ENCODE peak calls at places on chromosome 17, in nine cellular contexts. Q, E, H, L, Y, M, D, A and N are unnamed samples.

GRCh38 chr17:64245218-64246145 is 17.6 kb downstream of the TEX2 start:
- DNase-seq in Q (no peak), A (no peak), L (no peak), D (no peak), E (no peak), H (no peak), M (no peak), Y (no peak), N (no peak)

GRCh38 chr17:10088444-10088843 is 110.0 kb downstream of the GAS7 start:
- DNase-seq in L (no peak), H (no peak), A (no peak), M (no peak), Q (no peak), E (no peak), D (no peak), Y (no peak), N (no peak)

GRCh38 chr17:65656390-65657250 is 95.2 kb upstream of the AXIN2 start:
- DNase-seq in H (no peak), A (no peak), D (no peak), Q (no peak), M (peak), Y (no peak), L (no peak), E (no peak), N (no peak)

GRCh38 chr17:6105608-6106007 is 35.4 kb downstream of the WSCD1 start:
- DNase-seq in A (no peak), H (no peak), D (no peak), M (no peak), Y (peak), Q (no peak), L (no peak), E (no peak), N (no peak)

GRCh38 chr17:3808701-3809100 is 7.7 kb upstream of the ITGAE start:
- DNase-seq in M (no peak), Q (no peak), D (no peak), Y (no peak), L (no peak), E (no peak), H (no peak), A (no peak), N (no peak)

GRCh38 chr17:29115906-29116651 is 64.1 kb downstream of the MYO18A start:
- DNase-seq in H (peak), Y (no peak), M (peak), D (peak), A (no peak), E (no peak), L (no peak), Q (peak), N (no peak)

GRCh38 chr17:37885136-37885535 is 39.1 kb upstream of the TBC1D3K start:
- DNase-seq in A (no peak), E (no peak), Q (no peak), H (no peak), D (no peak), Y (no peak), M (peak), L (no peak), N (no peak)

GRCh38 chr17:74354123-74354522 is 7.5 kb downstream of the BTBD17 start:
- DNase-seq in M (peak), Q (peak), A (no peak), H (peak), L (no peak), D (peak), E (no peak), Y (peak), N (peak)

GRCh38 chr17:8019161-8019560 is 16.7 kb downstream of the GUCY2D start:
- DNase-seq in Q (no peak), Y (peak), L (no peak), E (no peak), A (no peak), H (no peak), D (no peak), M (no peak), N (no peak)

GRCh38 chr17:34755371-34755770 is 176.0 kb downstream of the TMEM132E start:
- DNase-seq in A (no peak), D (no peak), H (no peak), M (no peak), Q (no peak), E (no peak), L (no peak), Y (no peak), N (no peak)

GRCh38 chr17:81429353-81429774 is 34.1 kb downstream of the BAHCC1 start:
- DNase-seq in L (peak), Q (peak), Y (peak), H (no peak), A (peak), E (peak), M (no peak), D (peak), N (peak)

DNA sequence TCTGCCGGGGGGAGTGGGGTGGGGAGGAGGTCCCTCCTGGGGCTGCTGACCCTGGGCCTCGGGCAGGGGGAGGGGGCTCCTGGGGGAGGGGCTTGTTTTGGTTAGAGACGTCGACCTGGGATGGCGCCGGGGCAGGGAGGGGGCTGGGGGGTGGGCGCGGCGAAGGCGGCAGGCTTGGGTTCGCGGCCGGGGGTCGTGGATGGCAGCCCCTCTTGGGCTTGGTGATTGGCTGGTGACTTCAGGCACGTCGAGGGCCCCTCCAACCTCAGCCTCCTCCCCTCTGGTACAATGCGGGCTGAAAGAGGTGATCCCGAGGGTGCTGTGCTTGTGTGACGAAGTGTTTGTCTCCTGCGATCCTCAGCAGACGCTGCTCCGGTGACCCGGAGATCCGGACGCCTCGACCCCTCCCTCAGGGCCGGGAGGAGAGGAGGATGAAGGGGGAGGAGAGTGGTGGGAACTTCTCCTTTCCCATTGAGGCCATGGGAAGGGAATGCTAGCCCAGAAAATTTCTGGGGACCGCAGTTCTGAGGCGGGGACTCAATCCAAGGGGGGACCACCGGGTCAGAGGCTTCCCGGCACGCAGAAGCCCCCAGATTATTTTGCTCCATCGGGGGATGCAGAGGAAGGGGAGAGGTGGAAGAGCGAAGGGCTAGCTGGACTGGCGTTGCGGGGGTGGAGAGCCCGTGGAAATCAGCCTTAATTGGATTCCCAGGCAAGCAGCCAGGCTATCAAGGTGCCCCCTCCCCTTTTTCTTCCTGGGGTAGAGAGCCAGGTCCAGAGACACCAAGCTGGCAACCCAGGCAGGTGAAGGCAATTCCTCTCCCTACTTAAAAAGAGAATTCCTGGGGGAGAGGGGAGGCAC is 44.0 kb downstream of the RAI1 start:
- DNase-seq in L (no peak), A (peak), D (no peak), E (no peak), M (no peak), H (no peak), Q (no peak), Y (no peak), N (peak)
- H3K27ac ChIP-seq in L (peak), A (no peak), D (peak), E (no peak), M (no peak), H (no peak), Q (no peak), Y (peak), N (no peak)

GRCh38 chr17:78185981-78186688 is 717 bp downstream of the TK1 start:
- DNase-seq in E (no peak), Y (no peak), H (no peak), M (no peak), A (peak), Q (no peak), L (no peak), D (no peak), N (peak)
- H3K27ac ChIP-seq in E (no peak), Y (no peak), H (no peak), M (peak), A (no peak), Q (no peak), L (peak), D (peak), N (peak)

DNA sequence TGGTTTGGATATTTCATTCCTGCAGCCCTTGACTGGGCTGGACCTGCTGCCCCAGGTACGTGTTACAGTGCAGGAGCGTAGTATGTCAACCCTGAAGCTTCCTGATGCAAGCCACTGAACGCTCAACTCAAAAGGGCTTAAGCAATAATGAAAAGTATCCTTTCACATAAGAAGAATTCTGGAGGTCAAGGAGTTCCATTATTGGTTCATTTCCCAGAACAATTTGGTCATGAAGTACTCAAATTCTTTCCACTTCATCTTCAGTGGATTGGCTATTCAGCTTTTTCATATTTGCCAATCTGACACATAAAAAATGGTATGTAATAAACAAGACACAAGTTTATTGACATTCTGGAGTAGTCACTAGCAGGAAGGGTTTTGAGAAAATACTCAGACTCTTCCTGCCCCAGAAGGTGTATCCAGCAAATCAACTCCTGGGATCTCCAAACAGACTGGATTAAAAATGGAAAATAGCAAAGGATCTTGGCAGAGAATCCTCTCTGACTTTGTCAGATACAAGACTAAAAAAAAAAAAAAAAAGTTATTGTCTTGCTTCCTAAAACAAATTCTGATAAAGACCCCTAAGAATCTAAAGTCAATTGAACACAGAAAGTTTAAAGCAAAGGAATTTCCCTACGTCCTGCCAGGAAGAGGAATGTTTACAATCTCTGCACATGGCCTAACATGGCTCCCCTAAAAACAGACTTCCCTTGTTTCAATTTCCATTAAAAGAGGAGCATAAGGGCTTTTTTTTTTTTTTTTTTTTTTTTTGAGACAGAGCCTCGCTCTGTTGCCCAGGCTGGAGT is 37.5 kb upstream of the WSB1 start:
- DNase-seq in E (no peak), D (no peak), H (no peak), Y (no peak), M (peak), Q (no peak), A (no peak), L (no peak), N (no peak)
- H3K27ac ChIP-seq in E (peak), D (peak), H (no peak), Y (peak), M (no peak), Q (peak), A (no peak), L (peak), N (peak)

GRCh38 chr17:510223-510917 is 157.8 kb upstream of the RPH3AL start:
- DNase-seq in E (no peak), Q (no peak), H (no peak), A (no peak), Y (peak), M (no peak), L (no peak), D (no peak), N (no peak)

GRCh38 chr17:511001-511690 is 158.5 kb upstream of the RPH3AL start:
- DNase-seq in E (no peak), M (no peak), Y (peak), L (no peak), D (no peak), H (no peak), A (no peak), Q (no peak), N (no peak)

GRCh38 chr17:512926-513325 is 160.3 kb upstream of the RPH3AL start:
- DNase-seq in Q (peak), Y (peak), L (no peak), E (no peak), M (no peak), A (no peak), D (peak), H (no peak), N (no peak)

GRCh38 chr17:512311-512710 is 159.7 kb upstream of the RPH3AL start:
- DNase-seq in D (no peak), Y (peak), E (no peak), L (no peak), Q (no peak), H (no peak), M (no peak), A (no peak), N (no peak)

GRCh38 chr17:511833-512251 is 159.2 kb upstream of the RPH3AL start:
- DNase-seq in Y (peak), A (no peak), Q (no peak), L (no peak), E (no peak), H (no peak), D (no peak), M (no peak), N (no peak)
- H3K27ac ChIP-seq in Y (no peak), A (no peak), Q (no peak), L (peak), E (no peak), H (no peak), D (no peak), M (no peak), N (no peak)

DNA sequence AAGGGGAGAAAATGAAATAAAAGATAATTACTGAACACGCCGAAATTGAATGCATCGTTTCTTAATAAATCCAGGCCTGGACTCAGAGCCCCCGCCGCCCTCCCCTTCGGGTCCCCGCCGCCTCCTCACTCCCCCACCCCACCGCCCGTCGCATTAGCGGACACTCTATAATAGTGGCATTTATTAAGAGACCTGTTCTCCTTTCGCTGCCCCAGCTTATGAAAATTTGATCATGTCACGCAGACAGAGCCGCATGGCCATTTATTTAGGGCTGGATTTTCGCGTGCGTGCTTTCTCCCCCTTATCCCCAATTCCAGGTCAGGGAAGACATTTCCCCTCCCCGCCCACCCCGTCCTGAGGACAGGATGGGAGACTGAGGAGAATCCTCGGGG is 6.3 kb upstream of the HOXB2 start:
- DNase-seq in H (no peak), D (no peak), Y (no peak), E (no peak), Q (no peak), A (no peak), L (no peak), M (no peak), N (no peak)
- H3K27ac ChIP-seq in H (no peak), D (no peak), Y (peak), E (no peak), Q (no peak), A (no peak), L (no peak), M (no peak), N (no peak)

GRCh38 chr17:30236807-30237206 is 1.3 kb upstream of the SLC6A4 start:
- DNase-seq in Q (peak), D (peak), Y (peak), M (peak), H (no peak), A (peak), E (peak), L (no peak), N (peak)

GRCh38 chr17:30236297-30236624 is 764 bp upstream of the SLC6A4 start:
- DNase-seq in H (no peak), D (no peak), Y (peak), A (no peak), L (no peak), E (no peak), M (no peak), Q (no peak), N (no peak)

GRCh38 chr17:30235386-30236296 is at the start of gene SLC6A4:
- DNase-seq in M (no peak), D (peak), E (no peak), L (no peak), Q (no peak), A (no peak), Y (peak), H (no peak), N (no peak)

GRCh38 chr17:30234296-30234695 is 1.2 kb downstream of the SLC6A4 start:
- DNase-seq in L (no peak), H (no peak), M (no peak), Q (no peak), D (no peak), A (no peak), E (no peak), Y (peak), N (no peak)

GRCh38 chr17:30234954-30235353 is 543 bp downstream of the SLC6A4 start:
- DNase-seq in D (no peak), Y (no peak), H (no peak), L (no peak), E (no peak), Q (no peak), A (no peak), M (no peak), N (no peak)
- H3K27ac ChIP-seq in D (no peak), Y (no peak), H (no peak), L (no peak), E (no peak), Q (no peak), A (no peak), M (no peak), N (no peak)

DNA sequence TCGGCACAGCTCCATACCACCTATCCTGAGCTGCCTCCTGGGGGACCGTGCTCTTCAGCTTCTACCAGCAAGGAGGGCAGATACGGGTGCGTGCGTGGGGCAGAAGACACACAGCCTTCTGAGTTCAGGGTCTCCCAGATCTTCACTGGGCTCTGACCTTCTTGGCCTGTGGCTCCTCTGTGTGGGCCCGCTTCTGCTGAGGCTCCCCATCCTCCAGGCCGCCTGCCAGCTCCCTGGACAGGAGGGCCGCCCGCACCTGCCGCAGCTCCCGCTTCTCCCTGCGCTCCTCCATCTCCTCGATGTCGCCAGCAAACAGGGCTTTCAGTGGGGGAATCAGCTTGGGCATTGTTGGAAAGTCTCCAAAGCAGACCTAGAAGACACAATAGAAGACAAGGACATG is 25.2 kb downstream of the ELAC2 start:
- DNase-seq in M (no peak), E (no peak), D (no peak), A (no peak), Y (no peak), H (no peak), L (no peak), Q (no peak), N (no peak)
- H3K27ac ChIP-seq in M (no peak), E (no peak), D (no peak), A (no peak), Y (no peak), H (no peak), L (no peak), Q (no peak), N (no peak)

GRCh38 chr17:77527394-77527793 is 386.6 kb downstream of the SEC14L1 start:
- DNase-seq in A (no peak), E (no peak), M (no peak), L (no peak), Q (no peak), Y (peak), D (no peak), H (no peak), N (no peak)

GRCh38 chr17:77528516-77529327 is 388.0 kb downstream of the SEC14L1 start:
- DNase-seq in Y (peak), L (no peak), D (no peak), H (no peak), E (no peak), Q (no peak), A (no peak), M (no peak), N (peak)

GRCh38 chr17:77526728-77527355 is 386.1 kb downstream of the SEC14L1 start:
- DNase-seq in Y (peak), H (no peak), D (no peak), Q (no peak), E (no peak), M (no peak), A (no peak), L (no peak), N (no peak)

GRCh38 chr17:77527836-77528505 is 387.2 kb downstream of the SEC14L1 start:
- DNase-seq in Q (no peak), H (no peak), A (no peak), L (no peak), M (no peak), Y (peak), E (no peak), D (no peak), N (no peak)

GRCh38 chr17:77526259-77526711 is 385.5 kb downstream of the SEC14L1 start:
- DNase-seq in L (no peak), E (no peak), A (no peak), M (no peak), H (no peak), Y (peak), Q (no peak), D (no peak), N (peak)
- H3K27ac ChIP-seq in L (peak), E (no peak), A (no peak), M (no peak), H (no peak), Y (no peak), Q (no peak), D (no peak), N (no peak)

DNA sequence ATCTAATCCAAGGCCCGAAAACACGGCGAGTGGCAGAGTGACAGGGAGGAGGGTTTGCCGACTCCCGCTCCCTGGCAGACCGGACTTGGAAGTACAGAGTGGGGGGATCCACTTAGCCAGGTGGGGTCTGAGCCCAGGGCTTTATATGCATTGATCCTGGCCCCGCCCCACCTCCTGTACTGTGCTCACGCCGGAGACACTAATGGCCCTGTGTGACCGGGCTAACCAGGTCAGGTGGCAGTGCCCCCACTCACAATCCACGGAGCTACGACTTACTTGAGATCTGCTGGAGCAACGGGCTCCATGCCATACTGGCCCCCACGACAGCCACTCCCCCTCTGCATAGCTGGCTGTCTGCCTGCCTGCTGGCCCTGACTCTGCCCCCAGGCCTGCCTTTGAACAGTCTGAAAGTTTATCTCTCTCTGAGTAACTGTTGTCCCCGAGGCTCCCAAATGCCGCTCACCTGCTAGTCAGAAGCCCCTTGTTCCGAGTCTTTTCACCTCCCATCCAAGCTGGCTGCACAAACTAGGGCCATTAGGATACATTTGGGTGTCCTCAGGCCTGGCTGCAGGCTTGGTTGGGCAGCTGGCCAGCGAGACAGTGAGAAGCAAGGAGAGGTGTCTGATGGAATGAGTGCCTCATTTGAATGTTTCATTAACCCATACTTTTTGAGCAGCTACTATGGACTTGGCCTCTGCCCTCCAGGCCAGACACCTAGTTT is 28.0 kb downstream of the CACNA1G start:
- DNase-seq in M (no peak), Y (no peak), E (no peak), H (no peak), L (no peak), Q (peak), D (peak), A (peak), N (peak)
- H3K27ac ChIP-seq in M (no peak), Y (no peak), E (no peak), H (no peak), L (no peak), Q (peak), D (no peak), A (no peak), N (peak)